ENCODE peak calls at places on chromosomes 12 and 14, in four cellular contexts. L is A549, H is mammary epithelial cell, U is GM12864. A is an unnamed sample.

GRCh38 chr12:91926810-91927209 is 218.8 kb downstream of the BTG1 start:
- DNase-seq in H (peak), U (no peak), L (peak), A (peak)

GRCh38 chr12:128467882-128468281 is 200.9 kb downstream of the TMEM132C start:
- DNase-seq in U (no peak), H (no peak), L (no peak), A (no peak)

GRCh38 chr12:67211029-67211428 is 58.1 kb upstream of the CAND1 start:
- DNase-seq in U (no peak), H (no peak), L (no peak), A (no peak)

GRCh38 chr12:56129210-56129691 is 1.2 kb downstream of the ESYT1 start:
- DNase-seq in L (peak), U (no peak), H (peak), A (peak)

GRCh38 chr12:80580254-80580653 is 127.2 kb upstream of the MYF6 start:
- DNase-seq in H (peak), U (no peak), L (no peak), A (peak)

GRCh38 chr14:97408937-97409860 is 612.0 kb downstream of the VRK1 start:
- DNase-seq in U (peak), L (no peak), H (no peak), A (no peak)

GRCh38 chr12:114943601-114944000 is 259.6 kb upstream of the TBX3 start:
- DNase-seq in U (no peak), L (no peak), H (no peak), A (no peak)

GRCh38 chr12:128815779-128816642 is 7.7 kb downstream of the SLC15A4 start:
- DNase-seq in H (no peak), L (no peak), U (no peak), A (no peak)

GRCh38 chr12:23415180-23415579 is 534.3 kb downstream of the SOX5 start:
- DNase-seq in U (no peak), H (no peak), L (no peak), A (no peak)

GRCh38 chr14:90963343-90963742 is 97.1 kb downstream of the RPS6KA5 start:
- DNase-seq in L (no peak), H (no peak), U (no peak), A (no peak)

GRCh38 chr12:28946361-28946760 is 202.7 kb upstream of the FAR2 start:
- DNase-seq in L (no peak), U (no peak), H (no peak), A (no peak)

GRCh38 chr12:15613981-15614380 is 175.2 kb downstream of the EPS8 start:
- DNase-seq in H (no peak), U (no peak), L (no peak), A (no peak)

GRCh38 chr12:68158427-68158826 is 1.1 kb downstream of the IFNG start:
- DNase-seq in H (peak), L (peak), U (no peak), A (peak)

GRCh38 chr12:80472912-80473500 is 29.0 kb downstream of the PTPRQ start:
- DNase-seq in U (peak), L (peak), H (peak), A (peak)

GRCh38 chr12:93541578-93542217 is 30.8 kb upstream of the SOCS2 start:
- DNase-seq in L (no peak), H (no peak), U (no peak), A (no peak)

GRCh38 chr12:122318607-122319311 is 52.5 kb upstream of the VPS33A start:
- DNase-seq in L (peak), H (no peak), U (no peak), A (no peak)

GRCh38 chr12:85489194-85489593 is 209.2 kb downstream of the ALX1 start:
- DNase-seq in L (no peak), H (no peak), U (no peak), A (no peak)

GRCh38 chr12:3076730-3077571 is at the start of gene TSPAN9:
- DNase-seq in L (peak), H (peak), U (no peak), A (peak)

GRCh38 chr14:89429206-89430091 is 12.4 kb upstream of the FOXN3 start:
- DNase-seq in U (no peak), L (no peak), H (no peak), A (no peak)

GRCh38 chr14:89899917-89900680 is 54.4 kb downstream of the EFCAB11 start:
- DNase-seq in L (no peak), U (no peak), H (no peak), A (peak)

GRCh38 chr14:103542545-103543088 is 13.6 kb downstream of the TRMT61A start:
- DNase-seq in L (no peak), H (no peak), U (no peak), A (no peak)

GRCh38 chr14:36771256-36771655 is 109.6 kb downstream of the PAX9 start:
- DNase-seq in L (peak), H (no peak), U (no peak), A (no peak)

GRCh38 chr14:36773558-36773957 is 111.9 kb downstream of the PAX9 start:
- DNase-seq in H (peak), L (peak), U (no peak), A (no peak)

GRCh38 chr14:36768638-36769337 is 107.1 kb downstream of the PAX9 start:
- DNase-seq in H (no peak), L (no peak), U (no peak), A (no peak)

GRCh38 chr14:36767603-36768281 is 106.1 kb downstream of the PAX9 start:
- DNase-seq in L (no peak), U (no peak), H (peak), A (no peak)

GRCh38 chr14:36773136-36773540 is 111.5 kb downstream of the PAX9 start:
- DNase-seq in U (no peak), L (peak), H (peak), A (no peak)
- TF ChIP-seq CTCF in U (no peak), L (peak), H (peak), A (no peak)

DNA sequence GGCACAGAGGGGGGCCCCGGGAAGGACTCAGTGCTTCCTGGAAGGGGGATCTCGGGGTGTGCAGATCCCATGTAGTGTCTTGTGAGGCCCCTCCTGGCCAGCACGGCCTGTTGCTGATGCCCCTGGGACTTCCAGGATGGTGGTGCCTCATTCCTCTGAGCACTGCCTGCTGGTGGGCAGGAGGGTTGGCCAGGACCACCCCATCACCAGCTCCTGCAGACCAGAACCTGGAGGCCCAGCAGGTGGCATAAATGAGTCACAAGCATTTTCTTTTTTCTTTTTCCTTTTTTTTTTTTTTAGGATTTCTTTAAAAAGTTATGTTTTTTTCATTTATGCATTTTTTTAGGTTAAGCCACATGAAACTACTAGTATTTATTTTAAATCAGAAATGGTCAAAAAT is 8.0 kb downstream of the MMP17 start:
- DNase-seq in H (no peak), L (no peak), U (no peak), A (peak)
- TF ChIP-seq CTCF in H (peak), L (peak), U (peak), A (peak)

GRCh38 chr14:73633115-73633514 is 11.7 kb upstream of the DNAL1 start:
- DNase-seq in U (no peak), H (no peak), L (no peak), A (no peak)

GRCh38 chr14:73633517-73634332 is 11.1 kb upstream of the DNAL1 start:
- DNase-seq in L (peak), H (peak), U (no peak), A (peak)

GRCh38 chr14:73637830-73638229 is 7.0 kb upstream of the DNAL1 start:
- DNase-seq in H (no peak), L (no peak), U (no peak), A (no peak)

GRCh38 chr14:73630009-73630780 is 14.6 kb upstream of the DNAL1 start:
- DNase-seq in L (no peak), U (no peak), H (no peak), A (no peak)

DNA sequence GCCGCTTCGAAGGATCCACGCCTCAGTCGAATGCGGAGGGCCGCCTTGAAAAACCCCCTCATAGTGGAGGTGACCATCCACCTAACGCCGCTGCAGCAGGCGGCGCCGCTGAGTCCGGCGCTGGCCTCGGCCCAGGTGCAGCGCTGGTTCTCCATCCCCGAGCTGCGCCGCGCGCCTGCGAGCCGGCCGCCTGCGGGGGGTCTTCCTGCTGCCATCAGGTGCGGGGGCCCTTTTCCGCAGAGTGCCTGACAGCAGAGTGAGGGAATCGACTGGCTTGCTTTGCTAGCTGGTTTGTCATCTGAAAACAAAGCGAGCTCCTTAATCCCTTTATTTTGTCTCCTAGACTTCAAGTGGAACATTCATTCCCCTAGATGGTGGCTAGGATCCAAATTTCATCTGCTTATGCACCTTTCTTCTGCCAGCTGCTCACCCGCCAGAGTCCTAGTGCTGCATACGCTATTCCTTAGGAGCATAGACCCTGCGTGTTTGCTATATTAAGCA is 10.4 kb upstream of the DNAL1 start:
- DNase-seq in L (no peak), U (no peak), H (no peak), A (peak)
- TF ChIP-seq CTCF in L (no peak), U (peak), H (peak), A (peak)

GRCh38 chr14:100546051-100546443 is 41.2 kb downstream of the BEGAIN start:
- DNase-seq in U (no peak), L (no peak), H (no peak), A (no peak)

GRCh38 chr14:100548295-100548655 is 38.9 kb downstream of the BEGAIN start:
- DNase-seq in U (no peak), H (no peak), L (no peak), A (no peak)

GRCh38 chr14:100548939-100549338 is 38.3 kb downstream of the BEGAIN start:
- DNase-seq in U (no peak), L (no peak), H (no peak), A (no peak)

GRCh38 chr14:100549834-100550625 is 37.2 kb downstream of the BEGAIN start:
- DNase-seq in L (no peak), H (no peak), U (no peak), A (no peak)

DNA sequence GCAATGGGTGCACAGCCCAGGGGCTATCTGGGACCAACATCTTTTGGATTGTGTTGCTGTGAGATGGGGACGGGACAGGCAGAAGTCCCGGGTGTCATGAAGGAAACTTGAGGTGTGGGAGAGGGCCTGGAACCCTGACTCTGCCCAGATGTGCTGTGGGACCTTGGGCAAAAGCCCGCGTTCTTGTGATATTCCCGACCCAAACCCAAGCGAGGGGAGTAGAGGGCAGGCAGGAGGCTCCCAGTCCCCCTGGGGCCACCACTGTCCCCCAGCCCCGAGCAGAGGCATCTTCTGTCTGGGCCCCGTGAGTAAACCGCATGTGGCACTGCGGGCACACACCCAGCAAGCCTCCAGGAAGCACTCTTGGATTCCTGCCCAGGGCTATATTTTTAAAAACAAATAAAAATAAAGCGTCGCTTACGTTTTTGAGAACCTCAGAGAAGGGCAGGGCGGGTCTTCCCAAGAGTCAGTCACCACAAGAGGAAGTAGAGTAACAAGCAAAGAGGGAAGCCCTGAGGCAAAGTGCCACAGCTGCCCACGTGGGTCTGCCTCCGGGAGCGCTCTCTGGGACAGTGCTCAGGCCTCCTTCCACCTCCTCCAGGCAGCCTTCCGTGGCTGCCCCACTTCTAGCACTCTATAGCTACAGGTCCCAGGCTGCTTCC is 39.5 kb downstream of the BEGAIN start:
- DNase-seq in L (no peak), U (no peak), H (no peak), A (no peak)
- TF ChIP-seq CTCF in L (no peak), U (no peak), H (no peak), A (no peak)

GRCh38 chr12:126492181-126492580 is 1426.9 kb downstream of the AACS start:
- DNase-seq in U (no peak), H (no peak), L (no peak), A (peak)

GRCh38 chr12:126487581-126487980 is 1422.3 kb downstream of the AACS start:
- DNase-seq in H (no peak), L (no peak), U (no peak), A (no peak)

GRCh38 chr12:126488786-126489185 is 1423.6 kb downstream of the AACS start:
- DNase-seq in U (no peak), H (no peak), L (no peak), A (no peak)

GRCh38 chr12:126493366-126494108 is 1428.3 kb downstream of the AACS start:
- DNase-seq in H (no peak), U (no peak), L (no peak), A (no peak)
- TF ChIP-seq CTCF in H (no peak), U (no peak), L (no peak), A (no peak)

DNA sequence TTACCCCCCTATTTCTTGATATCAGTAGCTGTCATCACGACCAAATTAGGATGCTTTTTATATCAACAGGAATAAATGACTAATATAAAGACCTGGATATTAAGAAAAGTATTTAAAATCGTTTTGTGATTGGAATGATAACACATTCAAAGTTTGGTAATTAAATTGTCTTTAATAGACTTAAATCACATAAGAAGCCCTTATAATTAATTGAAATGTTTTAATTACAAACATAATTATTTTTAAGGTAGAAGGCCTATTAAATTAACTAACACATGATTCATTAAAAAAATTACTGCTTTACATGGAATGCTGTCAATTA is 412.4 kb downstream of the FUT8 start:
- DNase-seq in L (no peak), H (no peak), U (no peak), A (no peak)
- TF ChIP-seq CTCF in L (no peak), H (no peak), U (no peak), A (no peak)

DNA sequence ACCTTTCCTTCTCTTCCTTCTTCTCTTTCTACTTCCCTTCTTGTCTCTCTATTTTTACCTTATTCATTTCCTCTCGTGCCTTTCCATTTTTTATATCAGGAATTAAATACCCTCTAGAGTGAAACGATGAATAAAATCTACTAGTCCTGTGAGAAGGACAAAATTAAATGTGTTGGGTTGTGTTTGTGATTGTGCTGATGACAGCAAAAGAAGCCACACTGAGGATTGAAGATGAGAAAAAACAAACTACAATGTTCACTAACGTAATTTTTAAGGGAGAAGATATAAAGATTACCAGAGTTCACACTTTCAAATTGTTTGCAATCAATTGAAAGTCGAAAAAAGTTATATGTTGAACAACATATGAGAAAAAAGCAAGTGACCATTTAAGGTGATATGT is 1012.1 kb downstream of the DIO2 start:
- DNase-seq in L (no peak), H (no peak), U (no peak), A (no peak)
- TF ChIP-seq CTCF in L (no peak), H (no peak), U (no peak), A (no peak)

DNA sequence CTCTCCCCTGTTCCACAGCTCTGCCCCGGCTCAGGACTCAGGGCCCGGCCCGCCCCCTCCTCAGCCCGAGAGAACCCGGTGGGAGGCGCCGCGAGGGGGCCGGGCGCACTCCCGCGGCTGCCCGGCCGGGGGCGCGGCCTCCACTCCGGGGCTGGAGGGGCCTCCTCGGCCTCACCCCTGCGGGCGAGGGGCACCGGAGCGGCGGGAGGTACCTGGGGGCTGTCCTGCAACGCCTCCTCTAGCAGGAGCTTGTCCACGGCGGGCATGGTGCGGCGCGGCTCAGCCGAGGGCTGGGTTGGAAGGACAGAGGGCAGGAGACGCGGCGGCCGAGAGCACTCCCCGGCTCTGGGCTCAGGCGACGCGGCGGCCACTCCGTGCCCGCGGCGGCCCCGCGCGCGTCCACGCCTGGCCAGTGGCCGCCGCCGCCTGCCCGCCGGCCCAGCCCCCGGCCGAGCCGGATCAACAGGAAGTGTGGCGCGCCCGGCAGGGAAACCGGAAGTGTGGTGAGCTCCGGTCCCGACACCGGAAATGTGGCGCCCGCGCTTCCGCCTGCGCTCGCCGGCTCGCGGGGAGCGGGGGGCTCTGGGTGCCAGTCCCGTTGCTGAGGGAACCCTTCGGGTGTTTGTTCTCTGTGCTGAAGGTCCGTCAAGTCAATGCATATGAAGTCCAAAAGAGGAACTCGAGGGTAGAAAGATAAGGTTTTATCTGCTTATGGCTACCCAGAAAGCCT is at the start of gene APPL2:
- DNase-seq in U (peak), H (peak), L (peak), A (peak)
- TF ChIP-seq CTCF in U (peak), H (peak), L (peak), A (peak)

GRCh38 chr14:58574623-58575022 is 63.1 kb upstream of the DACT1 start:
- DNase-seq in L (peak), H (no peak), U (no peak), A (peak)
- TF ChIP-seq CTCF in L (no peak), H (peak), U (peak), A (peak)